ENCODE peak calls at places on chromosome 2, in ten cellular contexts. Z is fibroblast of lung, W is heart right ventricle, F is body of pancreas, G is thoracic aorta, M is endothelial cell of umbilical vein, J is fibroblast of the aortic adventitia, L is K562, P is IMR-90, H is GM12865. Y is an unnamed sample.

GRCh38 chr2:74291891-74292621 is 51.2 kb downstream of the SLC4A5 start:
- DNase-seq in Z (no peak), W (no peak), F (no peak), G (no peak), M (no peak), J (no peak), L (no peak), P (no peak), H (no peak), Y (peak; percentile 65)

GRCh38 chr2:24399434-24400206 is 39.3 kb upstream of the ITSN2 start:
- DNase-seq in Z (no peak), W (no peak), F (no peak), G (no peak), M (no peak), J (peak; percentile 11), L (no peak), P (no peak), H (no peak), Y (no peak)

GRCh38 chr2:20291106-20291564 is 59.5 kb downstream of the PUM2 start:
- DNase-seq in Z (peak; percentile 75), W (peak; percentile 11), F (peak; percentile 65), G (no peak), M (peak; percentile 83), J (peak; percentile 83), L (peak; percentile 76), P (peak; percentile 82), H (peak; percentile 51), Y (peak; percentile 83)

GRCh38 chr2:28231110-28231621 is 161.5 kb upstream of the FOSL2 start:
- DNase-seq in Z (peak; percentile 78), W (peak; percentile 49), F (no peak), G (no peak), M (no peak), J (peak; percentile 53), L (no peak), P (peak; percentile 69), H (no peak), Y (no peak)

GRCh38 chr2:1731512-1731962 is 12.8 kb downstream of the PXDN start:
- DNase-seq in Z (peak; percentile 97), W (peak; percentile 13), F (no peak), G (no peak), M (no peak), J (no peak), L (no peak), P (peak; percentile 86), H (no peak), Y (peak; percentile 16)

GRCh38 chr2:144705328-144706245 is 185.7 kb upstream of the ZEB2 start:
- DNase-seq in Z (peak; percentile 19), W (no peak), F (no peak), G (no peak), M (no peak), J (peak; percentile 65), L (no peak), P (peak; percentile 13), H (no peak), Y (no peak)

GRCh38 chr2:187545238-187545751 is 8.9 kb downstream of the TFPI start:
- DNase-seq in Z (peak; percentile 56), W (no peak), F (no peak), G (no peak), M (peak; percentile 64), J (no peak), L (no peak), P (no peak), H (no peak), Y (no peak)

GRCh38 chr2:85865539-85866164 is 23.1 kb downstream of the ST3GAL5 start:
- DNase-seq in Z (peak; percentile 93), W (no peak), F (no peak), G (no peak), M (no peak), J (peak; percentile 28), L (no peak), P (peak; percentile 41), H (peak; percentile 69), Y (no peak)

GRCh38 chr2:18883626-18884456 is 294.5 kb upstream of the NT5C1B start:
- DNase-seq in Z (peak; percentile 11), W (no peak), F (peak; percentile 33), G (no peak), M (no peak), J (peak; percentile 35), L (no peak), P (peak; percentile 62), H (peak; percentile 38), Y (peak; percentile 17)

GRCh38 chr2:185979546-185980071 is 241.0 kb downstream of the FSIP2 start:
- DNase-seq in Z (peak; percentile 68), W (no peak), F (no peak), G (no peak), M (no peak), J (no peak), L (no peak), P (no peak), H (peak; percentile 5), Y (no peak)

GRCh38 chr2:118865106-118865505 is 17.7 kb upstream of the EN1 start:
- DNase-seq in Z (no peak), W (peak; percentile 15), F (peak; percentile 49), G (no peak), M (peak; percentile 55), J (peak; percentile 77), L (peak; percentile 72), P (peak; percentile 46), H (peak; percentile 64), Y (peak; percentile 52)

GRCh38 chr2:146158072-146158674 is 1638.3 kb upstream of the ZEB2 start:
- DNase-seq in Z (no peak), W (no peak), F (no peak), G (no peak), M (no peak), J (no peak), L (no peak), P (no peak), H (no peak), Y (no peak)

GRCh38 chr2:218828477-218828778 is 3.2 kb downstream of the PRKAG3 start:
- DNase-seq in Z (no peak), W (no peak), F (no peak), G (no peak), M (no peak), J (no peak), L (no peak), P (no peak), H (no peak), Y (no peak)

GRCh38 chr2:11998626-11999378 is 252.4 kb downstream of the LPIN1 start:
- DNase-seq in Z (peak; percentile 57), W (no peak), F (no peak), G (no peak), M (no peak), J (no peak), L (no peak), P (peak; percentile 21), H (peak; percentile 44), Y (no peak)

GRCh38 chr2:174477772-174478171 is 9.1 kb downstream of the GPR155 start:
- DNase-seq in Z (no peak), W (no peak), F (no peak), G (no peak), M (no peak), J (no peak), L (no peak), P (no peak), H (no peak), Y (no peak)

GRCh38 chr2:69561041-69561550 is 82.4 kb downstream of the AAK1 start:
- DNase-seq in Z (peak; percentile 45), W (no peak), F (no peak), G (no peak), M (peak; percentile 20), J (no peak), L (no peak), P (peak; percentile 56), H (no peak), Y (no peak)

GRCh38 chr2:40357667-40358066 is 94.2 kb downstream of the SLC8A1 start:
- DNase-seq in Z (peak; percentile 45), W (no peak), F (no peak), G (no peak), M (no peak), J (no peak), L (no peak), P (peak; percentile 70), H (no peak), Y (no peak)

GRCh38 chr2:233929352-233929843 is 12.2 kb downstream of the TRPM8 start:
- DNase-seq in Z (no peak), W (no peak), F (no peak), G (no peak), M (no peak), J (no peak), L (no peak), P (no peak), H (no peak), Y (no peak)

GRCh38 chr2:144682248-144682647 is 162.3 kb upstream of the ZEB2 start:
- DNase-seq in Z (no peak), W (no peak), F (no peak), G (no peak), M (no peak), J (no peak), L (peak; percentile 81), P (no peak), H (no peak), Y (no peak)

DNA sequence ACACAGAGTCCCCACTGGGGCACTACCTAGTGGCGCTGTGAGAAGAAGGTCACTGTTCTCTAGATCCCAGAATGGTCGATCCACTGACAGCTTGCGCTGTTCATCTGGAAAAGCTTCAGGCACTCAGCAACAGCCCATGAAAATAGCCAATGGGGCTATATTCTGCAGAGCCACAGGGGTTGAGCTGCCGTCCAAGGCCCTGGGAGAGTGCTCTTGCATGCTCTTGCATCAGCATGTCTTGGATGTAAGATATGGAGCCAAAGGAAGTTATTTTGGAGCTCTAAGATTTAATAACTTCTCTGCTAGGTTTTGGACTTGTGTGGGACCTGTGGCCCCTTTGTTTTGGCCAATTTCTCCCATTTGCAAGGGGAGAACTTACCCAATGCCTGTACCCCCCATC is 164.7 kb upstream of the HNMT start:
- DNase-seq in Z (no peak), W (no peak), F (no peak), G (no peak), M (no peak), J (no peak), L (no peak), P (no peak), H (no peak), Y (no peak)
- H3K4me3 ChIP-seq in Z (no peak overlapping the region), W (no peak overlapping the region), F (no peak overlapping the region), G (no peak overlapping the region), M (no peak overlapping the region), J (no peak overlapping the region), L (no peak overlapping the region), P (no peak overlapping the region), H (no peak overlapping the region), Y (no peak overlapping the region)

GRCh38 chr2:13193075-13193474 is 476.3 kb downstream of the TRIB2 start:
- DNase-seq in Z (peak; percentile 25), W (no peak), F (no peak), G (no peak), M (no peak), J (no peak), L (no peak), P (peak; percentile 13), H (peak; percentile 65), Y (no peak)
- H3K4me3 ChIP-seq in Z (no peak overlapping the region), W (no peak overlapping the region), F (no peak overlapping the region), G (no peak overlapping the region), M (no peak overlapping the region), J (no peak overlapping the region), L (no peak overlapping the region), P (no peak overlapping the region), H (no peak overlapping the region), Y (no peak overlapping the region)

GRCh38 chr2:238820909-238821308 is 27.0 kb upstream of the TWIST2 start:
- DNase-seq in Z (peak; percentile 59), W (no peak), F (no peak), G (no peak), M (no peak), J (no peak), L (no peak), P (peak; percentile 22), H (no peak), Y (no peak)
- H3K4me3 ChIP-seq in Z (no peak overlapping the region), W (no peak overlapping the region), F (no peak overlapping the region), G (no peak overlapping the region), M (no peak overlapping the region), J (no peak overlapping the region), L (no peak overlapping the region), P (no peak overlapping the region), H (no peak overlapping the region), Y (no peak overlapping the region)

GRCh38 chr2:22880161-22880560 is 504.8 kb upstream of the KLHL29 start:
- DNase-seq in Z (no peak), W (no peak), F (no peak), G (no peak), M (no peak), J (no peak), L (no peak), P (no peak), H (no peak), Y (no peak)
- H3K4me3 ChIP-seq in Z (no peak overlapping the region), W (no peak overlapping the region), F (no peak overlapping the region), G (no peak overlapping the region), M (no peak overlapping the region), J (no peak overlapping the region), L (no peak overlapping the region), P (no peak overlapping the region), H (no peak overlapping the region), Y (no peak overlapping the region)